ENCODE peak calls at places on chromosomes 7 and 10, in eight cellular contexts. X is Right ventricle myocardium superior; Q is upper lobe of right lung; E is heart left ventricle; R is heart right ventricle; Z is activated naive CD4-positive, alpha-beta T cell treated with anti-CD3 and anti-CD28 coated beads, Interleukin-2, amount 50 U/mL, for 72 hours; M is gastrocnemius medialis; V is CD4-positive, alpha-beta T cell. S is an unnamed sample.
A peak's percentile ranks its signal among the peaks of the same experiment; 100 is the strongest.

GRCh38 chr10:103598654-103599115 is 105.2 kb downstream of the NEURL1 start:
- ATAC-seq in V (no peak), Z (no peak), R (peak; percentile 67), Q (peak; percentile 71), X (peak; percentile 66), E (peak; percentile 63), M (peak; percentile 66), S (peak; percentile 37)

GRCh38 chr10:117240730-117241529 is at the start of gene SLC18A2:
- ATAC-seq in Z (no peak), V (no peak), E (no peak), Q (no peak), X (no peak), R (no peak), M (no peak), S (no peak)

GRCh38 chr7:9955138-9955537 is 1018.5 kb upstream of the PHF14 start:
- ATAC-seq in R (no peak), Q (no peak), M (no peak), Z (no peak), V (no peak), X (no peak), E (no peak), S (no peak)

GRCh38 chr7:33185786-33186185 is 56.4 kb downstream of the BBS9 start:
- ATAC-seq in E (peak; percentile 51), V (no peak), Z (no peak), M (no peak), Q (peak; percentile 67), X (peak; percentile 53), R (no peak), S (no peak)

GRCh38 chr7:28536259-28536658 is 123.9 kb downstream of the CREB5 start:
- ATAC-seq in E (peak; percentile 49), R (no peak), M (no peak), Z (no peak), X (peak; percentile 30), Q (no peak), V (no peak), S (no peak)

GRCh38 chr7:98996162-98996552 is 117.8 kb downstream of the TRRAP start:
- ATAC-seq in X (no peak), Z (peak; percentile 65), M (no peak), E (no peak), Q (no peak), R (no peak), V (no peak), S (peak; percentile 74)

GRCh38 chr7:148262721-148263229 is 327.8 kb upstream of the C7orf33 start:
- ATAC-seq in X (peak; percentile 91), E (peak; percentile 83), Z (peak; percentile 74), R (peak; percentile 82), M (no peak), Q (peak; percentile 91), V (peak; percentile 55), S (peak; percentile 65)

GRCh38 chr7:108114117-108114841 is 15.9 kb downstream of the LAMB4 start:
- ATAC-seq in R (peak; percentile 92), E (peak; percentile 51), V (no peak), X (no peak), Z (peak; percentile 59), Q (peak; percentile 38), M (peak; percentile 76), S (peak; percentile 57)

GRCh38 chr10:78745445-78745844 is 323.3 kb upstream of the ZMIZ1 start:
- ATAC-seq in E (peak; percentile 21), R (peak; percentile 41), Z (no peak), X (peak; percentile 65), Q (peak; percentile 7), M (no peak), V (no peak), S (no peak)

GRCh38 chr7:120272896-120273475 is at the start of gene KCND2:
- ATAC-seq in Q (no peak), R (no peak), M (no peak), V (no peak), X (peak; percentile 18), E (peak; percentile 34), Z (no peak), S (no peak)

GRCh38 chr7:4806983-4807625 is 31.7 kb downstream of the AP5Z1 start:
- ATAC-seq in Z (no peak), X (peak; percentile 54), Q (peak; percentile 14), R (peak; percentile 31), E (peak; percentile 35), V (no peak), M (no peak), S (no peak)

S was measured in activated T-helper 17 cell treated with anti-CD3 and anti-CD28 coated beads, Interleukin-2, amount 50 U/mL, for 72 hours.